ENCODE peak calls at places on chromosomes 2 and 18, in nine cellular contexts. C, F, W, U, G, N, D, E and Y are unnamed samples.

GRCh38 chr18:48308027-48308635 is 101.1 kb downstream of the ZBTB7C start:
- DNase-seq in C (no peak), F (peak), W (no peak), U (no peak), G (no peak), N (no peak), D (no peak), E (no peak), Y (no peak)

GRCh38 chr2:46700435-46700834 is 215.2 kb downstream of the MCFD2 start:
- DNase-seq in C (no peak), F (no peak), W (no peak), U (no peak), G (no peak), N (no peak), D (no peak), E (no peak), Y (no peak)

GRCh38 chr2:43766006-43766405 is 7.8 kb upstream of the DYNC2LI1 start:
- DNase-seq in C (no peak), F (peak), W (no peak), U (no peak), G (no peak), N (no peak), D (no peak), E (no peak), Y (no peak)

GRCh38 chr2:223954401-223954800 is 2.9 kb upstream of the MRPL44 start:
- DNase-seq in C (no peak), F (peak), W (no peak), U (no peak), G (no peak), N (no peak), D (no peak), E (no peak), Y (no peak)

GRCh38 chr2:65053199-65053598 is 3.0 kb upstream of the CEP68 start:
- DNase-seq in C (no peak), F (no peak), W (peak), U (peak), G (peak), N (no peak), D (no peak), E (no peak), Y (no peak)

GRCh38 chr2:60717691-60718090 is 38.4 kb upstream of the PAPOLG start:
- DNase-seq in C (peak), F (peak), W (no peak), U (no peak), G (no peak), N (no peak), D (no peak), E (no peak), Y (no peak)

GRCh38 chr2:127165539-127165935 is 54.6 kb downstream of the CYP27C1 start:
- DNase-seq in C (no peak), F (no peak), W (no peak), U (no peak), G (no peak), N (no peak), D (no peak), E (no peak), Y (no peak)

GRCh38 chr2:95077521-95077807 is 44.1 kb downstream of the MRPS5 start:
- DNase-seq in C (no peak), F (no peak), W (no peak), U (no peak), G (no peak), N (no peak), D (no peak), E (peak), Y (no peak)

GRCh38 chr2:219331560-219332213 is 857 bp downstream of the RESP18 start:
- DNase-seq in C (peak), F (peak), W (no peak), U (no peak), G (peak), N (no peak), D (no peak), E (peak), Y (peak)

GRCh38 chr18:55457028-55457427 is 131.0 kb downstream of the TCF4 start:
- DNase-seq in C (no peak), F (no peak), W (no peak), U (no peak), G (no peak), N (no peak), D (no peak), E (no peak), Y (no peak)

GRCh38 chr18:60892441-60892840 is 440.8 kb upstream of the CDH20 start:
- DNase-seq in C (no peak), F (peak), W (no peak), U (no peak), G (no peak), N (no peak), D (no peak), E (no peak), Y (no peak)

GRCh38 chr2:160379399-160379798 is 114.2 kb downstream of the RBMS1 start:
- DNase-seq in C (no peak), F (peak), W (no peak), U (no peak), G (no peak), N (no peak), D (no peak), E (no peak), Y (no peak)

GRCh38 chr2:235127909-235128308 is 176.1 kb downstream of the SH3BP4 start:
- DNase-seq in C (no peak), F (no peak), W (no peak), U (no peak), G (no peak), N (no peak), D (no peak), E (no peak), Y (no peak)

GRCh38 chr18:49827996-49828395 is 14.7 kb upstream of the ACAA2 start:
- DNase-seq in C (no peak), F (no peak), W (no peak), U (no peak), G (no peak), N (no peak), D (no peak), E (no peak), Y (no peak)

GRCh38 chr2:31694444-31694843 is 113.7 kb upstream of the SRD5A2 start:
- DNase-seq in C (no peak), F (no peak), W (no peak), U (no peak), G (no peak), N (no peak), D (no peak), E (no peak), Y (no peak)

GRCh38 chr18:22710628-22711380 is 222.3 kb upstream of the RBBP8 start:
- DNase-seq in C (peak), F (peak), W (no peak), U (no peak), G (no peak), N (no peak), D (no peak), E (no peak), Y (peak)

GRCh38 chr2:42914860-42915259 is 122.5 kb upstream of the HAAO start:
- DNase-seq in C (no peak), F (no peak), W (no peak), U (no peak), G (no peak), N (no peak), D (no peak), E (no peak), Y (no peak)

GRCh38 chr18:56139792-56140254 is 498.6 kb downstream of the TXNL1 start:
- DNase-seq in C (no peak), F (no peak), W (no peak), U (no peak), G (no peak), N (no peak), D (no peak), E (peak), Y (peak)

GRCh38 chr2:73006969-73007710 is 64.4 kb downstream of the SFXN5 start:
- DNase-seq in C (no peak), F (no peak), W (no peak), U (no peak), G (no peak), N (no peak), D (no peak), E (no peak), Y (no peak)

GRCh38 chr2:126658910-126659613 is 3.1 kb downstream of the GYPC start:
- DNase-seq in C (peak), F (no peak), W (peak), U (peak), G (peak), N (no peak), D (no peak), E (no peak), Y (peak)

GRCh38 chr2:12675352-12675795 is 41.4 kb upstream of the TRIB2 start:
- DNase-seq in C (peak), F (peak), W (no peak), U (no peak), G (no peak), N (no peak), D (no peak), E (no peak), Y (no peak)

GRCh38 chr2:101901241-101901640 is 90.5 kb upstream of the IL1R2 start:
- DNase-seq in C (no peak), F (no peak), W (no peak), U (no peak), G (no peak), N (no peak), D (no peak), E (no peak), Y (no peak)

GRCh38 chr2:233643128-233643527 is 6.9 kb downstream of the UGT1A10 start:
- DNase-seq in C (no peak), F (peak), W (no peak), U (no peak), G (no peak), N (no peak), D (no peak), E (no peak), Y (no peak)

GRCh38 chr18:50700245-50701165 is 119.3 kb downstream of the MRO start:
- DNase-seq in C (no peak), F (no peak), W (no peak), U (no peak), G (no peak), N (no peak), D (no peak), E (no peak), Y (no peak)